ENCODE peak calls at places on chromosomes 13 and 19, in five cellular contexts. R, K, D, P and T are unnamed samples.

GRCh38 chr13:98226520-98226919 is 49.5 kb upstream of the RNF113B start:
- DNase-seq in K (no peak), D (no peak), P (no peak), R (no peak), T (no peak)

GRCh38 chr13:109389892-109390345 is 396.5 kb downstream of the IRS2 start:
- DNase-seq in R (no peak), P (no peak), D (no peak), K (no peak), T (peak; percentile 13)

GRCh38 chr13:59643906-59644626 is 519.7 kb downstream of the DIAPH3 start:
- DNase-seq in R (no peak), D (no peak), P (no peak), K (no peak), T (no peak)

GRCh38 chr13:32309812-32310706 is 5.1 kb downstream of the ZAR1L start:
- DNase-seq in K (no peak), P (no peak), D (no peak), R (no peak), T (peak; percentile 74)

GRCh38 chr19:40139533-40140287 is 49.0 kb upstream of the ZNF780A start:
- DNase-seq in R (no peak), D (no peak), P (no peak), K (no peak), T (peak; percentile 53)

GRCh38 chr19:30665449-30665848 is 293.3 kb downstream of the ZNF536 start:
- DNase-seq in R (no peak), K (no peak), P (no peak), D (no peak), T (no peak)

GRCh38 chr13:101291647-101292515 is 124.4 kb downstream of the NALCN start:
- DNase-seq in K (no peak), R (no peak), D (no peak), P (no peak), T (no peak)

GRCh38 chr19:42511340-42511739 is 16.9 kb downstream of the CEACAM1 start:
- DNase-seq in R (no peak), P (no peak), K (no peak), D (no peak), T (no peak)

GRCh38 chr19:41821003-41821735 is 23.3 kb downstream of the LYPD4 start:
- DNase-seq in K (peak; percentile 61), D (no peak), R (no peak), P (peak; percentile 37), T (peak; percentile 23)

GRCh38 chr19:15252398-15253018 is 20.3 kb upstream of the EPHX3 start:
- DNase-seq in P (no peak), K (no peak), D (no peak), R (peak; percentile 90), T (peak; percentile 65)

GRCh38 chr19:14704450-14704849 is 14.6 kb downstream of the ZNF333 start:
- DNase-seq in D (no peak), P (no peak), K (no peak), R (no peak), T (no peak)

GRCh38 chr19:44050740-44051653 is 839 bp upstream of the ZNF223 start:
- DNase-seq in P (no peak), K (peak; percentile 64), R (no peak), D (no peak), T (no peak)

GRCh38 chr13:29858667-29859066 is 8.2 kb upstream of the UBL3 start:
- DNase-seq in K (no peak), D (no peak), R (no peak), P (no peak), T (peak; percentile 32)

GRCh38 chr19:50496189-50497029 is 14.6 kb downstream of the JOSD2 start:
- DNase-seq in K (no peak), P (peak; percentile 67), R (peak; percentile 62), D (peak; percentile 75), T (no peak)

GRCh38 chr19:7734220-7735203 is 2.6 kb upstream of the CLEC4G start:
- DNase-seq in K (peak; percentile 24), R (no peak), D (no peak), P (no peak), T (no peak)

GRCh38 chr13:100916943-100917342 is 242.3 kb upstream of the TMTC4 start:
- DNase-seq in K (no peak), D (no peak), R (no peak), P (no peak), T (no peak)

GRCh38 chr19:29690842-29691241 is 24.2 kb downstream of the C19orf12 start:
- DNase-seq in D (no peak), R (no peak), P (no peak), K (peak; percentile 64), T (peak; percentile 43)

GRCh38 chr13:60448907-60449510 is 52.0 kb downstream of the TDRD3 start:
- DNase-seq in K (no peak), D (no peak), R (no peak), P (no peak), T (peak; percentile 53)

GRCh38 chr19:7516878-7517277 is 975 bp downstream of the ZNF358 start:
- DNase-seq in R (no peak), K (no peak), P (no peak), D (no peak), T (no peak)

GRCh38 chr13:64551755-64552154 is 2678.4 kb downstream of the PCDH9 start:
- DNase-seq in D (no peak), P (no peak), K (no peak), R (no peak), T (peak; percentile 76)

GRCh38 chr19:56613639-56614038 is 18.5 kb downstream of the ZNF71 start:
- DNase-seq in R (no peak), D (no peak), K (no peak), P (no peak), T (no peak)

GRCh38 chr13:45055198-45055901 is 65.0 kb upstream of the GTF2F2 start:
- DNase-seq in D (no peak), K (peak; percentile 53), R (no peak), P (no peak), T (peak; percentile 92)

DNA sequence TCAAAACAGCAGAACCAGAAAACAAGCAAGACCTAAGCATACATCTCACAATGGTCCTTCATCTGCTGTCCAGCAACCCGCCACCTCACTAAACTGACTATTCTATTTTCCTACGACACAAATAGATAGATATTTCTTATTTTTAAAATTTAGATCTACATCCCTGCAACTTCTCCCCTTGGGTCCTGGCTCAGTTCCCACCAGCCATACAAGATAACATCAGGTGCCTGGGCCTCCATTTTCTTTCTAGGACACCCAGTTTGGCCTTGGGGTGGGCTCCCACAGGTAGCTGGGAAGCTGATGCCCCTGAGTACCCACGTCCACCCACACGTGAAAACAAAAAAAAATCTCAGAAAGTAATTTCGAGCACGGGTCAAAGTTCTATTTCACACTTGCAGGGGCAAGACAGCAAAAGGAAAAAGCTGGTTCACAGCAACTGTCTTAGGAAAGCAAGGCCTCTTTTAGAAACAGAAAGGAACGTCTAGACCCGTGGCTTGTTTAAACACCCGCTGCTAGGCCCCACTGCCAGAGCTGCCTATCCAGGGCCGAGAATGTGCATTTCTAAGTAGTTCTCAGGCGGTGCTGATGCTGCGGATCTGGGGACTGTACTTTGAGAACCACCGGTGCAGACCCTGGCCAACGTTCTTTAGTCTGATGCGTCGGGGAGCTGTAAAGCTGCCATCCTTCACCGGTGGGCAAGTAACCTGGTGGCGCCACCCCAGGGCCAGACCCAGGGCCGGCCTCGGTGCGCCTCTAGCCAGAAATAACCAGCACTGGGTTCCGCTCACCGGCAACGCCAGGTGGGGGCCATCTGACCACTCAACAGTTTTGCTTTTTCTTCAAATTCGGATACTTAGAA is 47.3 kb downstream of the TGDS start:
- DNase-seq in K (peak; percentile 80), P (peak; percentile 57), R (peak; percentile 74), D (peak; percentile 47), T (no peak)
- TF ChIP-seq CTCF in K (no peak), P (no peak), R (no peak), D (no peak), T (peak; percentile 22)

GRCh38 chr19:18202759-18203407 is 959 bp downstream of the RAB3A start:
- DNase-seq in R (no peak), D (peak; percentile 42), P (peak; percentile 49), K (peak; percentile 59), T (no peak)
- TF ChIP-seq CTCF in R (no peak), D (peak; percentile 46), P (no peak), K (peak; percentile 28), T (peak; percentile 59)

GRCh38 chr13:38328699-38329098 is 21.0 kb upstream of the UFM1 start:
- DNase-seq in K (no peak), R (no peak), D (no peak), P (no peak), T (no peak)
- TF ChIP-seq CTCF in K (no peak), R (no peak), D (no peak), P (no peak), T (no peak)

DNA sequence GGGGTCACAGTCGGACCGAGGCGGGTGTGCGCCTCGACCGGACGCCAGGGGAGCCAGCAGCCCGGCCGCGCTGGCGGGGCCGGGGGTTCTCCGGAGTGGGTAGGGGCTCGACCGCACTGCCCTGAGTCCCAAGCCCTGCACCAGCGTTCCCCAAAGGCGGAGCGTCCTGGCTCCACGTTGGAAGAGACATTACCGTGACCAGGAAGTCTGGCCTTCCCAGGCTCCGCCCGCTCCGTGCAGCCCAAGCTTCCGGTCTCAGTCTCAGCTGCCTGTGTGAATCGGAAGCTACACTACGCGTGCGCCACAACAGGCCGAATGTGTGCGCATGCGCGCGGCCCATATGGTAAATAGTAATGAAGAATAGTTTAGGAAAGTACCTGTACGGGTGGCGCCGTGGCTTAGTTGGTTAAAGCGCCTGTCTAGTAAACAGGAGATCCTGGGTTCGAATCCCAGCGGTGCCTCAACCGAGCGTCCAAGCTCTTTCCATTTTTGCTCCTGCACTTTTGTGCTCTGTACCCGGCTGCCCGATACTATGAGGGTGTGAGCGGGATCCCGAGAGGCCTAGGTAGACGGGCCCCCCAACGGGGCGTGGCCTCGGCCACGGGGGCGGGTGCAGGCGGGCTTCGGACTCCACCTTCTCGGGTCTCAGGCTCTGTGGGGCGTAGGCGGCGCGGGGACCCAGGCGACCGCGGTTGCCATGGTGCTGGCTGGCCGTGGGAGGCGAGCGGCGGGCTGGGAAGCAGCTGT is 17.3 kb upstream of the LRP3 start:
- DNase-seq in P (peak; percentile 96), K (peak; percentile 98), R (peak; percentile 98), D (peak; percentile 94), T (peak; percentile 98)
- TF ChIP-seq CTCF in P (no peak), K (peak; percentile 43), R (peak; percentile 21), D (peak; percentile 29), T (no peak)

DNA sequence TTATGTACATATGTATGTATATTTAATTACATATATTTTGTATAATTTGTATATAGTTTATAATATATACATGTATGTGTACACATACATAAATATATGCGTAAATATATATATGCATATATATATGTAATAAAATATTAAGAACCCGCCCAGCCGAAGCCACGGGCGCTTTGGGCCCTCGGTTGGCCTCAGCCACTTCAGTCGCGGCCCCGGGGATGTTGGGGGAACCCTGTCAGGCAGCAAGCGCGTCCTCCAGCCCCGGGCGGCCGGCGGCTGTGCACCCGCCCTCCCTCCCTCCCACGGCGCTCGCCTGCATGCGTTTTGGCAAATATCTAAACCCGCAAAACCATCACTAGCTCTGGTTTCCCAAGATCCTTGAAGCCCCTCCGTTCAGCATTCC is 7.9 kb upstream of the ZNF606 start:
- DNase-seq in R (no peak), D (no peak), P (no peak), K (no peak), T (no peak)
- TF ChIP-seq CTCF in R (no peak), D (no peak), P (no peak), K (no peak), T (no peak)